ENCODE peak calls at places on chromosomes 11 and 22, in five cellular contexts. X is brain microvascular endothelial cell, P is fibroblast of lung, M is colonic mucosa, C is GM23338. T is an unnamed sample.

GRCh38 chr11:54832676-54833075 is 126.0 kb downstream of the OR4A5 start:
- DNase-seq in X (no peak), P (no peak), M (no peak), C (no peak), T (no peak)

GRCh38 chr11:91946397-91947090 is 278.1 kb upstream of the FAT3 start:
- DNase-seq in X (peak), P (peak), M (no peak), C (no peak), T (no peak)

GRCh38 chr11:59283825-59284772 is 71.4 kb upstream of the MPEG1 start:
- DNase-seq in X (peak), P (peak), M (peak), C (peak), T (peak)

GRCh38 chr11:132234878-132235277 is 864.5 kb downstream of the NTM start:
- DNase-seq in X (peak), P (peak), M (no peak), C (no peak), T (peak)

GRCh38 chr11:106642331-106642730 is 375.9 kb downstream of the GUCY1A2 start:
- DNase-seq in X (no peak), P (peak), M (no peak), C (no peak), T (no peak)

GRCh38 chr11:80698646-80699045 is 1257.8 kb upstream of the TENM4 start:
- DNase-seq in X (no peak), P (no peak), M (no peak), C (no peak), T (no peak)

GRCh38 chr22:31223786-31224191 is 11.7 kb downstream of the LIMK2 start:
- DNase-seq in X (no peak), P (no peak), M (no peak), C (no peak), T (no peak)

GRCh38 chr22:45600791-45601730 is 70.6 kb upstream of the ATXN10 start:
- DNase-seq in X (no peak), P (peak), M (no peak), C (no peak), T (no peak)

GRCh38 chr11:10669258-10670033 is 24.1 kb downstream of the IRAG1 start:
- DNase-seq in X (peak), P (peak), M (no peak), C (no peak), T (peak)

GRCh38 chr22:20952544-20953341 is 14.3 kb upstream of the AIFM3 start:
- DNase-seq in X (no peak), P (no peak), M (peak), C (no peak), T (no peak)

GRCh38 chr11:2691355-2691761 is 8.4 kb downstream of the KCNQ1OT1 start:
- DNase-seq in X (no peak), P (no peak), M (no peak), C (no peak), T (no peak)

GRCh38 chr22:19075404-19075803 is 46.8 kb downstream of the DGCR2 start:
- DNase-seq in X (no peak), P (no peak), M (no peak), C (no peak), T (no peak)

GRCh38 chr11:66973956-66974585 is 1.0 kb upstream of the C11orf86 start:
- DNase-seq in X (no peak), P (no peak), M (no peak), C (no peak), T (no peak)

GRCh38 chr22:50502628-50503474 is 4.7 kb downstream of the LMF2 start:
- DNase-seq in X (no peak), P (no peak), M (no peak), C (no peak), T (no peak)

GRCh38 chr11:33109242-33109641 is 52.0 kb downstream of the CSTF3 start:
- DNase-seq in X (no peak), P (no peak), M (no peak), C (no peak), T (no peak)

GRCh38 chr22:20093437-20093836 is 13.4 kb downstream of the DGCR8 start:
- DNase-seq in X (no peak), P (no peak), M (no peak), C (no peak), T (no peak)

GRCh38 chr11:101553891-101554292 is 29.9 kb downstream of the TRPC6 start:
- DNase-seq in X (peak), P (no peak), M (no peak), C (no peak), T (no peak)

GRCh38 chr11:102734650-102735049 is 9.9 kb upstream of the MMP8 start:
- DNase-seq in X (no peak), P (no peak), M (no peak), C (no peak), T (no peak)

GRCh38 chr11:96137357-96137756 is 205.6 kb downstream of the MAML2 start:
- DNase-seq in X (no peak), P (peak), M (no peak), C (no peak), T (no peak)

GRCh38 chr22:41290262-41291221 is 4.6 kb upstream of the RANGAP1 start:
- DNase-seq in X (peak), P (peak), M (no peak), C (peak), T (peak)

GRCh38 chr11:112524808-112525207 is 264.1 kb upstream of the PLET1 start:
- DNase-seq in X (no peak), P (no peak), M (no peak), C (no peak), T (no peak)

DNA sequence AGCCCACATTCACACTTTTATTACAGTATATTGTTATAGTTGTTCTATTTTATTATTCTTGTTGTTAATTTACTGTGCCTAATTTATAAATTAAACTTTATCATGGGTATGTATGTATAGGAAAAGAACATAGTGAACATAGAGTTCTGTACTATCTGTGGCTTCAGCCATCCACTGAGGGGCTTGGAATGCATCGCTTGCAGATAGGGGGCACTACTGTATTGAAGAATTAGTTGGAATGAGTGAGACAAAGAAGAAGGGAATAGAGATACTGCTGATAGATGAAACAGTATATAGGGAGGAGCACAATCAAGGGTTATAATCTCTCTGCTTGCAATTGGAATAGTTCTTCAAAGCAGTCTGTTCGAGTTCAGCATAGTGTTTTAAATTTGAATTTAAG is 432.2 kb downstream of the RAB38 start:
- DNase-seq in X (no peak), P (no peak), M (no peak), C (peak), T (no peak)
- TF ChIP-seq CTCF in X (peak), P (no peak), M (no peak), C (peak), T (peak)

DNA sequence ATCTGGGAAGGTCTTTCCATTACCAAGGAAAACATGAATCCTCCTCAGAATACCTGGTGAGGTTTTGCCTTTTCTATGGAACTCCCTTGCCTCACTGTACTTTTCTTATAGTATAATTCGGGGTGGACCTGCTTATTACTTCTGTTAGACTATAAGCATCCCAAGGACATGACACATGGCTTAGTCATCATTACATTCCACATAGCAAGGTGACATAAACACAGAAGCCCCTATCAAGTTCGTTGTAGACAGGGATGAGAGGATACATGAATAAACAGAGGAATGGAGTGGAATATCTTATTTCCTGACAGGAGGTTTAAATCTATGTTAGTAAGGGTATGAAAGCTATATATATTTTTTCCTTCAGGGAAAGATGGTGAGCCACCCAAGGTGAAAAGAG is 532.2 kb upstream of the CCDC90B start:
- DNase-seq in X (peak), P (peak), M (no peak), C (no peak), T (no peak)
- H3K4me3 ChIP-seq in X (no peak), P (no peak), M (no peak), C (no peak), T (no peak)

DNA sequence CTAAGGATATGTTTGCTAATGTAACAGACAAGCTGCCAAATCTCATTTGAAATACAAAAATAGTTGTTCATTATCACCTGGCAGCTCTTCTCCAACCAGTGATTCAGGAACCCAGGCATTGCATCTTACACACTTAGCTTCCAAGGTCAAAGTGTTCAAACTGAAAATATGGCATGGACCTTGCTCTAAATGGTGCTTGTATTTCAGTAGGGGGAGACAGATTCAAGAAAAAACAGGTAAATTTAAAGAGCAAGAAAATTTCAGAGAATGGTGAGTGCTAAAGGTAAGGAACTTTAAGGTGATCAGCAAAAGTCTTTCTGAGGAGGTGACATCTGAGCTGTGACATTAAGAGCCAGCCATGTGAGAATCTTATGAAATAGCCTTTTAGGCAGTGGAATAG is 82.8 kb upstream of the E2F8 start:
- DNase-seq in X (no peak), P (no peak), M (no peak), C (no peak), T (no peak)
- TF ChIP-seq CTCF in X (peak), P (peak), M (no peak), C (peak), T (peak)

DNA sequence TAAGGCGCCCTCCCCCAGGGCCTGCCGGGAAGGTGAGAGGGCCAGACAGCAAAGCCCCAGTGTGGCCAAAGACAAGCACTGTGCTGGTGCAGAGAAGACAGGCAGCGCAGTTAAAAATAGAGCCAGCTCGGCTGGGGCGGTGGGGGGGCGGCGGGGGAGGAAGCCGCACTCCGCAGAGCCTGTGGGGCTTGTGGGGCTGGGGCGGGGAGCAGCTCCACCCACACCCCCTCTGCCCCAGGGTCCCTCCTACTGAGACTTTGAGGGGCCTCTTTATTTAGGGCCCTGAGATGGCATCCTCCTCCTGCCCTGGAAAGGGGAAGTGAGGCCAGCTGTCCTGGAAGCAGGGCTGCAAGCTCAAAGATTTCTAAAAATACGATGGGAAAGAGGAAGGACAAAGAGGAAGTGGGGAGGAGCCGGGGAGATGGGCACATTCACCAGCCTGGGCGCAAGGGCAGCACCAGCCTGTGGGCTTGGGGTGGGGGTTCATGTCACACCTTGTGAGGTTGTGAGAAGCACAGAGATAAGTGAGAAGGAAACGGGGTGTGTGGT is 2.6 kb downstream of the CYTH4 start:
- DNase-seq in X (no peak), P (no peak), M (peak), C (no peak), T (no peak)
- H3K4me3 ChIP-seq in X (no peak), P (no peak), M (peak), C (no peak), T (no peak)

GRCh38 chr11:86475027-86475426 is 100.3 kb downstream of the CCDC81 start:
- DNase-seq in X (no peak), P (no peak), M (no peak), C (no peak), T (no peak)
- TF ChIP-seq CTCF in X (no peak), P (no peak), M (no peak), C (no peak), T (no peak)

T was measured in HFF-Myc.